ENCODE peak calls at places on chromosomes 12 and 14, in five cellular contexts. F is CD8-positive, alpha-beta T cell; D is body of pancreas; P is stomach; B is kidney epithelial cell. H is an unnamed sample.

GRCh38 chr12:78802593-78802992 is 62.0 kb upstream of the SYT1 start:
- DNase-seq in F (no peak), D (peak), P (no peak), B (peak), H (peak)

GRCh38 chr14:73750161-73750901 is 36.1 kb upstream of the PNMA1 start:
- DNase-seq in F (no peak), D (peak), P (peak), B (no peak), H (no peak)

GRCh38 chr12:131620520-131620919 is 90.4 kb upstream of the SFSWAP start:
- DNase-seq in F (no peak), D (no peak), P (no peak), B (no peak), H (no peak)

GRCh38 chr14:73269729-73270651 is 32.7 kb downstream of the PAPLN start:
- DNase-seq in F (no peak), D (peak), P (peak), B (no peak), H (no peak)

GRCh38 chr12:13250416-13250815 is 53.9 kb downstream of the EMP1 start:
- DNase-seq in F (no peak), D (no peak), P (no peak), B (peak), H (peak)

GRCh38 chr12:105444809-105445102 is 114.3 kb downstream of the C12orf75 start:
- DNase-seq in F (no peak), D (no peak), P (no peak), B (no peak), H (no peak)

GRCh38 chr12:26767116-26767515 is 65.9 kb downstream of the ITPR2 start:
- DNase-seq in F (no peak), D (no peak), P (no peak), B (no peak), H (no peak)

GRCh38 chr12:20409639-20410038 is 41.3 kb downstream of the PDE3A start:
- DNase-seq in F (no peak), D (no peak), P (no peak), B (no peak), H (peak)

GRCh38 chr12:62917939-62918338 is 17.0 kb downstream of the PPM1H start:
- DNase-seq in F (no peak), D (no peak), P (no peak), B (no peak), H (no peak)

GRCh38 chr12:52390739-52391617 is 5.5 kb upstream of the KRT84 start:
- DNase-seq in F (no peak), D (no peak), P (no peak), B (no peak), H (no peak)

GRCh38 chr12:58564721-58565120 is 355.6 kb downstream of the LRIG3 start:
- DNase-seq in F (no peak), D (no peak), P (no peak), B (no peak), H (no peak)

GRCh38 chr12:131074221-131075083 is 120.7 kb downstream of the ADGRD1 start:
- DNase-seq in F (no peak), D (no peak), P (peak), B (no peak), H (no peak)

DNA sequence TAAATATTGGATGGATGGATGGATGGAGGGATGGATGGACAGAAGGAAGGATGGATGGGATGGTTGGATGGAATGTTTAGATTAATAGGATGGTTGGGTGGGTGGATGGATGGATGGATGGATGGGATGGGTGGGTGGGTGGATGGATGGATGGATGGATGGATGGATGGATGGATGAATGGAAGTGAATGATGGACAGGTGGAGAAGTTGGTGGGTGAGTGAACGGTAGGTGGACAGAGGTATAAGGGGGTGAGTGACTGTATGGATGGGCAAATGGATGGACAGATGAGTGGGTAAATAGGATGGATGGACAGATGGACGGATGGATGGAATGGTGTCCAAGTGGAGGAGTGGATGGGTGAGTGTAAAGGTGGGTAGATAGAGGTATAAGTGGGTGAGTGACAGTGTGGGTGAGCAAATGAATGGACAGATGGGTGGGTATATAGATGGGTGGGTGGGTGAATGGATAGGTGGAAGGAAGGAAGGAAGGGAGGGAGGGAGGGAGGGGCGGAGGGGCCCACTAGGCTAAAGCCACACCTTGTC is 41.9 kb downstream of the HRK start:
- DNase-seq in F (no peak), D (no peak), P (no peak), B (no peak), H (no peak)
- H3K4me3 ChIP-seq in F (no peak), D (no peak), P (no peak), B (no peak), H (no peak)

GRCh38 chr12:51217133-51217967 is 512 bp downstream of the POU6F1 start:
- DNase-seq in F (peak), D (peak), P (peak), B (no peak), H (no peak)
- TF ChIP-seq CTCF in F (no peak), D (peak), P (no peak), B (peak), H (peak)

GRCh38 chr12:50220357-50221061 is 53.3 kb upstream of the CERS5 start:
- DNase-seq in F (no peak), D (no peak), P (no peak), B (no peak), H (no peak)
- H3K4me3 ChIP-seq in F (peak), D (no peak), P (peak), B (peak), H (peak)

GRCh38 chr12:2683283-2684025 is 111.3 kb upstream of the FKBP4 start:
- DNase-seq in F (no peak), D (no peak), P (no peak), B (no peak), H (no peak)

GRCh38 chr12:2679816-2680675 is 114.7 kb upstream of the FKBP4 start:
- DNase-seq in F (no peak), D (no peak), P (no peak), B (no peak), H (no peak)

GRCh38 chr12:2680676-2681039 is 114.1 kb upstream of the FKBP4 start:
- DNase-seq in F (no peak), D (no peak), P (no peak), B (no peak), H (no peak)

GRCh38 chr12:2681426-2682205 is 113.2 kb upstream of the FKBP4 start:
- DNase-seq in F (no peak), D (no peak), P (no peak), B (no peak), H (no peak)

GRCh38 chr12:2682301-2683282 is 112.2 kb upstream of the FKBP4 start:
- DNase-seq in F (no peak), D (no peak), P (no peak), B (no peak), H (no peak)
- TF ChIP-seq CTCF in F (peak), D (peak), P (no peak), B (peak), H (peak)

GRCh38 chr14:80211143-80212024 is at the start of gene DIO2:
- DNase-seq in F (no peak), D (peak), P (no peak), B (no peak), H (no peak)
- H3K4me3 ChIP-seq in F (no peak), D (no peak), P (peak), B (peak), H (peak)

DNA sequence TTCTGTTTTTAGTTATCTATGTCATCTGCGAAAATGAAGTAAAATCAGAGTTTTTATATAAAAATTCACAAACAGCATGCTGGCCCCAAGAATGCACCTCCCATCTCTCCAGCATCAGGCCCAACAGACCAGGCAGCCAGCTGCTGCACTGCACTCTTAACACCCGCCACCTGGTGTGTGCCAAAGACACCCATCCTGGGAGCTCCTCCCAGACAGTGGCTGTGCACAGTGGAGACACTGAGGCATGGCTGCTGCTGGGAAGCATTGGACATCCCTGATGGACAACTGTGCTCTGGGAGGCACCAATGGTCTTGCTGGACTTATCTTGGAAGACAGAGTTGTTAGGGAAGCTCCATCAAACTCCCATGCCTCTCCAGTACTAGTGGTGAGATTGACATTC is 817.3 kb downstream of the TMEM121 start:
- DNase-seq in F (no peak), D (no peak), P (no peak), B (no peak), H (no peak)
- TF ChIP-seq CTCF in F (no peak), D (no peak), P (no peak), B (no peak), H (no peak)

DNA sequence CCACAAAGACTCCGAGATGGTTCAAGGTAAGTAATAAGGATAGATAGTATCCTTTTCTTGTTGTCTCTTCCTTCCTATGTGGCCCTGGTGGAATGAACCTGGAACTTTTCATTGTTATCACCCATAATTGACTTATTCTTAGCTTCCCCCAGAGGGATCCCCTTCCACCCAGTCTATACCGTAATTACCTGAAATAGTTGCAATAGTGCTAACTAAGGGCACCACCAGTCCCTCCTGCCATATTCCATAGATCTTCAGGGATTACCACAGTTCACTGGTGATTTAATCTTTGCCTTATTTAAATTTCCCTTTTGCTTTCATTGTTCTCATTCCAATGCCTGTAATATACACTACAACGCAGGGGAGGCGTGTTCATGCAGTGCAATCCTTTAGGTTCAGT is 13.8 kb upstream of the OR9K2 start:
- DNase-seq in F (no peak), D (no peak), P (no peak), B (no peak), H (no peak)
- H3K4me3 ChIP-seq in F (no peak), D (no peak), P (no peak), B (no peak), H (no peak)